ENCODE peak calls at places on chromosomes 12 and 14, in ten cellular contexts. One of them, this sample, is unnamed.

GRCh38 chr14:53955234-53955556 is 1.4 kb downstream of the BMP4 start:
- DNase-seq in H4: no peak
- DNase-seq in effector memory CD8-positive, alpha-beta T cell: no peak
- DNase-seq in AML-193: no peak
- DNase-seq in ovary: no peak
- DNase-seq in stomach: no peak
- DNase-seq in transverse colon: no peak
- DNase-seq in fibroblast of mammary gland: no peak
- DNase-seq in heart left ventricle: no peak
- DNase-seq in stimulated activated CD8-positive, alpha-beta memory T cell treated with anti-CD3 and anti-CD28 coated beads, Interleukin-2, amount 100 ng/mL, for 1 hour: no peak
- DNase-seq in this sample: peak

GRCh38 chr12:6827437-6827894 is 741 bp upstream of the P3H3 start:
- DNase-seq in H4: peak
- DNase-seq in stomach: peak
- DNase-seq in heart left ventricle: peak
- DNase-seq in ovary: peak
- DNase-seq in transverse colon: peak
- DNase-seq in effector memory CD8-positive, alpha-beta T cell: no peak
- DNase-seq in AML-193: peak
- DNase-seq in stimulated activated CD8-positive, alpha-beta memory T cell treated with anti-CD3 and anti-CD28 coated beads, Interleukin-2, amount 100 ng/mL, for 1 hour: no peak
- DNase-seq in fibroblast of mammary gland: peak
- DNase-seq in this sample: peak

GRCh38 chr14:69535230-69535848 is 39.3 kb downstream of the CCDC177 start:
- DNase-seq in effector memory CD8-positive, alpha-beta T cell: no peak
- DNase-seq in heart left ventricle: no peak
- DNase-seq in AML-193: no peak
- DNase-seq in fibroblast of mammary gland: peak
- DNase-seq in H4: peak
- DNase-seq in ovary: no peak
- DNase-seq in transverse colon: peak
- DNase-seq in stimulated activated CD8-positive, alpha-beta memory T cell treated with anti-CD3 and anti-CD28 coated beads, Interleukin-2, amount 100 ng/mL, for 1 hour: no peak
- DNase-seq in stomach: peak
- DNase-seq in this sample: peak

GRCh38 chr14:38721822-38722431 is 381.1 kb downstream of the SEC23A start:
- DNase-seq in heart left ventricle: peak
- DNase-seq in transverse colon: peak
- DNase-seq in stimulated activated CD8-positive, alpha-beta memory T cell treated with anti-CD3 and anti-CD28 coated beads, Interleukin-2, amount 100 ng/mL, for 1 hour: no peak
- DNase-seq in stomach: peak
- DNase-seq in AML-193: peak
- DNase-seq in ovary: no peak
- DNase-seq in fibroblast of mammary gland: peak
- DNase-seq in effector memory CD8-positive, alpha-beta T cell: no peak
- DNase-seq in H4: no peak
- DNase-seq in this sample: peak

GRCh38 chr12:27639265-27639664 is 57.0 kb upstream of the REP15 start:
- DNase-seq in stimulated activated CD8-positive, alpha-beta memory T cell treated with anti-CD3 and anti-CD28 coated beads, Interleukin-2, amount 100 ng/mL, for 1 hour: no peak
- DNase-seq in H4: no peak
- DNase-seq in fibroblast of mammary gland: no peak
- DNase-seq in AML-193: no peak
- DNase-seq in stomach: no peak
- DNase-seq in transverse colon: no peak
- DNase-seq in heart left ventricle: no peak
- DNase-seq in ovary: no peak
- DNase-seq in effector memory CD8-positive, alpha-beta T cell: no peak
- DNase-seq in this sample: no peak

GRCh38 chr12:1761857-1762256 is 58.5 kb upstream of the LRTM2 start:
- DNase-seq in effector memory CD8-positive, alpha-beta T cell: no peak
- DNase-seq in ovary: no peak
- DNase-seq in AML-193: no peak
- DNase-seq in stimulated activated CD8-positive, alpha-beta memory T cell treated with anti-CD3 and anti-CD28 coated beads, Interleukin-2, amount 100 ng/mL, for 1 hour: no peak
- DNase-seq in transverse colon: no peak
- DNase-seq in stomach: no peak
- DNase-seq in fibroblast of mammary gland: no peak
- DNase-seq in heart left ventricle: no peak
- DNase-seq in H4: no peak
- DNase-seq in this sample: no peak

GRCh38 chr12:71639341-71639760 is 24.3 kb downstream of the ZFC3H1 start:
- DNase-seq in ovary: no peak
- DNase-seq in fibroblast of mammary gland: no peak
- DNase-seq in H4: no peak
- DNase-seq in transverse colon: no peak
- DNase-seq in heart left ventricle: peak
- DNase-seq in stomach: no peak
- DNase-seq in stimulated activated CD8-positive, alpha-beta memory T cell treated with anti-CD3 and anti-CD28 coated beads, Interleukin-2, amount 100 ng/mL, for 1 hour: no peak
- DNase-seq in effector memory CD8-positive, alpha-beta T cell: no peak
- DNase-seq in AML-193: no peak
- DNase-seq in this sample: no peak

GRCh38 chr12:106601031-106601430 is 18.2 kb downstream of the RFX4 start:
- DNase-seq in effector memory CD8-positive, alpha-beta T cell: no peak
- DNase-seq in fibroblast of mammary gland: no peak
- DNase-seq in H4: peak
- DNase-seq in heart left ventricle: no peak
- DNase-seq in AML-193: no peak
- DNase-seq in ovary: no peak
- DNase-seq in stomach: no peak
- DNase-seq in stimulated activated CD8-positive, alpha-beta memory T cell treated with anti-CD3 and anti-CD28 coated beads, Interleukin-2, amount 100 ng/mL, for 1 hour: no peak
- DNase-seq in transverse colon: no peak
- DNase-seq in this sample: no peak

GRCh38 chr14:76181546-76181945 is 29.8 kb downstream of the GPATCH2L start:
- DNase-seq in transverse colon: no peak
- DNase-seq in effector memory CD8-positive, alpha-beta T cell: no peak
- DNase-seq in stomach: no peak
- DNase-seq in fibroblast of mammary gland: peak
- DNase-seq in heart left ventricle: no peak
- DNase-seq in AML-193: peak
- DNase-seq in stimulated activated CD8-positive, alpha-beta memory T cell treated with anti-CD3 and anti-CD28 coated beads, Interleukin-2, amount 100 ng/mL, for 1 hour: no peak
- DNase-seq in H4: no peak
- DNase-seq in ovary: no peak
- DNase-seq in this sample: peak

This sample was measured in Kasumi-1.